ENCODE peak calls at places on chromosomes 3 and 15, in six cellular contexts. T is GM19239, J is T-helper 1 cell, L is NCI-H748 treated with DMSO at 0.1 percent for 48 hours, V is COR-L47, C is NCI-H510A treated with DMSO at 0.1 percent for 48 hours. Q is an unnamed sample.

GRCh38 chr3:76827647-76828273 is 212.1 kb upstream of the ROBO2 start:
- DNase-seq in J (no peak), V (no peak), T (no peak), C (no peak), L (no peak), Q (no peak)

GRCh38 chr3:184160456-184160855 is 5.3 kb downstream of the DVL3 start:
- DNase-seq in J (no peak), C (no peak), V (no peak), T (no peak), L (no peak), Q (no peak)

GRCh38 chr3:25493786-25494185 is 65.7 kb downstream of the RARB start:
- DNase-seq in T (no peak), L (no peak), J (no peak), V (no peak), C (no peak), Q (no peak)

GRCh38 chr3:39064646-39065045 is 12.8 kb downstream of the WDR48 start:
- DNase-seq in T (no peak), V (no peak), C (no peak), J (no peak), L (no peak), Q (no peak)

GRCh38 chr3:156899951-156900350 is 73.8 kb downstream of the LEKR1 start:
- DNase-seq in V (no peak), L (no peak), J (no peak), C (no peak), T (no peak), Q (no peak)

GRCh38 chr3:65607101-65607500 is 431.6 kb downstream of the MAGI1 start:
- DNase-seq in V (no peak), L (no peak), T (no peak), J (no peak), C (no peak), Q (no peak)

GRCh38 chr3:194851254-194851653 is 165.6 kb downstream of the FAM43A start:
- DNase-seq in J (no peak), C (no peak), T (no peak), V (peak), L (no peak), Q (peak)

GRCh38 chr15:61046291-61046690 is 182.8 kb downstream of the RORA start:
- DNase-seq in T (no peak), C (no peak), V (no peak), J (no peak), L (no peak), Q (no peak)

GRCh38 chr3:97691354-97691753 is 73.2 kb upstream of the ARL6 start:
- DNase-seq in C (no peak), J (no peak), V (no peak), L (no peak), T (no peak), Q (no peak)

GRCh38 chr3:167125612-167126407 is 254.3 kb downstream of the ZBBX start:
- DNase-seq in J (no peak), L (no peak), V (no peak), T (no peak), C (no peak), Q (no peak)

GRCh38 chr15:63324770-63325169 is 47.4 kb downstream of the APH1B start:
- DNase-seq in C (no peak), V (no peak), L (no peak), J (no peak), T (no peak), Q (no peak)

GRCh38 chr3:65831733-65832425 is 206.8 kb downstream of the MAGI1 start:
- DNase-seq in L (no peak), C (no peak), J (no peak), V (no peak), T (no peak), Q (no peak)

GRCh38 chr3:20352547-20353164 is 166.7 kb upstream of the SGO1 start:
- DNase-seq in V (no peak), T (no peak), J (no peak), C (no peak), L (no peak), Q (no peak)

GRCh38 chr15:48475600-48476395 is 144.6 kb downstream of the DUT start:
- DNase-seq in T (no peak), V (no peak), C (no peak), L (no peak), J (no peak), Q (no peak)

GRCh38 chr3:49630784-49631183 is 43.4 kb upstream of the APEH start:
- DNase-seq in C (no peak), V (no peak), L (no peak), J (no peak), T (no peak), Q (no peak)

GRCh38 chr15:26081758-26082068 is 218.6 kb upstream of the ATP10A start:
- DNase-seq in L (no peak), T (no peak), C (no peak), J (no peak), V (no peak), Q (no peak)

GRCh38 chr15:49721091-49721490 is 100.2 kb downstream of the DTWD1 start:
- DNase-seq in L (no peak), V (no peak), T (no peak), J (no peak), C (no peak), Q (no peak)

Q was measured in NCI-H345.